ENCODE peak calls at places on chromosomes 2 and 18, in six cellular contexts. V is H9, Z is H1, M is neuronal stem cell, B is mesendoderm, C is mesenchymal stem cell. P is an unnamed sample.

GRCh38 chr2:172988728-172989127 is 86.9 kb upstream of the MAP3K20 start:
- DNase-seq in B (no peak), Z (no peak), V (no peak), C (no peak), M (no peak), P (no peak)

GRCh38 chr2:159961005-159961404 is 101.4 kb downstream of the PLA2R1 start:
- DNase-seq in M (no peak), V (no peak), B (peak; percentile 33), Z (no peak), C (no peak), P (no peak)

GRCh38 chr2:109318150-109318948 is 189.3 kb downstream of the SH3RF3 start:
- DNase-seq in V (no peak), B (no peak), M (peak; percentile 8), C (peak; percentile 98), Z (no peak), P (peak; percentile 98)

GRCh38 chr2:221671515-221671914 is 99.4 kb upstream of the EPHA4 start:
- DNase-seq in B (no peak), Z (no peak), V (no peak), C (no peak), M (no peak), P (peak; percentile 59)

GRCh38 chr18:39564716-39565115 is 1999.1 kb upstream of the CELF4 start:
- DNase-seq in B (no peak), V (no peak), Z (no peak), M (no peak), C (peak; percentile 51), P (no peak)

GRCh38 chr18:2825613-2826205 is 21.1 kb upstream of the EMILIN2 start:
- DNase-seq in M (no peak), V (no peak), C (no peak), B (no peak), Z (no peak), P (no peak)

GRCh38 chr2:9554841-9555337 is 741 bp downstream of the ADAM17 start:
- DNase-seq in V (no peak), Z (no peak), M (no peak), B (peak; percentile 79), C (peak; percentile 89), P (peak; percentile 88)

GRCh38 chr2:173397539-173397938 is 42.9 kb downstream of the CDCA7 start:
- DNase-seq in M (no peak), V (no peak), Z (no peak), B (peak; percentile 53), C (no peak), P (no peak)

GRCh38 chr2:47079515-47080412 is 75.3 kb downstream of the STPG4 start:
- DNase-seq in C (no peak), M (no peak), V (no peak), Z (no peak), B (no peak), P (no peak)

GRCh38 chr2:173196638-173197037 is 121.0 kb downstream of the MAP3K20 start:
- DNase-seq in Z (no peak), M (no peak), C (no peak), V (no peak), B (peak; percentile 61), P (no peak)

GRCh38 chr18:44682871-44683221 is 2.2 kb downstream of the SETBP1 start:
- DNase-seq in V (peak; percentile 68), M (peak; percentile 18), Z (peak; percentile 53), B (peak; percentile 94), C (peak; percentile 33), P (no peak)

GRCh38 chr2:109218087-109218791 is 89.2 kb downstream of the SH3RF3 start:
- DNase-seq in V (no peak), C (peak; percentile 55), Z (no peak), M (no peak), B (no peak), P (peak; percentile 75)

GRCh38 chr18:55509631-55510372 is 78.2 kb downstream of the TCF4 start:
- DNase-seq in Z (no peak), V (no peak), M (no peak), B (peak; percentile 63), C (peak; percentile 92), P (peak; percentile 95)

GRCh38 chr2:190864375-190864774 is 16.2 kb upstream of the GLS start:
- DNase-seq in V (no peak), M (no peak), B (no peak), Z (no peak), C (no peak), P (peak; percentile 66)

GRCh38 chr2:174972924-174973323 is 32.3 kb downstream of the CHN1 start:
- DNase-seq in B (no peak), Z (no peak), V (no peak), M (no peak), C (peak; percentile 54), P (peak; percentile 83)

GRCh38 chr2:120715941-120716340 is 19.7 kb upstream of the GLI2 start:
- DNase-seq in V (no peak), B (no peak), Z (no peak), M (no peak), C (no peak), P (no peak)

GRCh38 chr18:43279015-43279758 is 1.9 kb upstream of the SYT4 start:
- DNase-seq in B (peak; percentile 96), C (peak; percentile 57), V (peak; percentile 59), M (peak; percentile 66), Z (no peak), P (no peak)

GRCh38 chr2:86584164-86584913 is 21.1 kb upstream of the CHMP3 start:
- DNase-seq in V (no peak), M (no peak), B (no peak), Z (no peak), C (peak; percentile 79), P (no peak)

GRCh38 chr2:202841090-202841867 is 30.3 kb downstream of the ICA1L start:
- DNase-seq in Z (no peak), M (no peak), V (no peak), B (no peak), C (no peak), P (no peak)

GRCh38 chr2:45141883-45142866 is 132.9 kb upstream of the SIX2 start:
- DNase-seq in M (no peak), Z (no peak), V (no peak), B (no peak), C (no peak), P (no peak)
- H2BK15ac ChIP-seq in M (no peak overlapping the region), Z (no peak overlapping the region), V (no peak overlapping the region), B (no peak overlapping the region), C (no peak overlapping the region), P (no peak overlapping the region)

GRCh38 chr2:85550476-85550875 is 10.8 kb downstream of the GGCX start:
- DNase-seq in Z (no peak), B (no peak), C (no peak), M (no peak), V (no peak), P (no peak)

GRCh38 chr2:85549095-85549494 is 10.1 kb downstream of the MAT2A start:
- DNase-seq in M (no peak), V (no peak), Z (no peak), C (no peak), B (no peak), P (no peak)

GRCh38 chr2:85548608-85548900 is 9.6 kb downstream of the MAT2A start:
- DNase-seq in V (no peak), C (no peak), B (no peak), Z (no peak), M (no peak), P (no peak)

GRCh38 chr2:85547859-85548607 is 9.1 kb downstream of the MAT2A start:
- DNase-seq in Z (no peak), M (no peak), B (no peak), C (no peak), V (no peak), P (peak; percentile 34)

DNA sequence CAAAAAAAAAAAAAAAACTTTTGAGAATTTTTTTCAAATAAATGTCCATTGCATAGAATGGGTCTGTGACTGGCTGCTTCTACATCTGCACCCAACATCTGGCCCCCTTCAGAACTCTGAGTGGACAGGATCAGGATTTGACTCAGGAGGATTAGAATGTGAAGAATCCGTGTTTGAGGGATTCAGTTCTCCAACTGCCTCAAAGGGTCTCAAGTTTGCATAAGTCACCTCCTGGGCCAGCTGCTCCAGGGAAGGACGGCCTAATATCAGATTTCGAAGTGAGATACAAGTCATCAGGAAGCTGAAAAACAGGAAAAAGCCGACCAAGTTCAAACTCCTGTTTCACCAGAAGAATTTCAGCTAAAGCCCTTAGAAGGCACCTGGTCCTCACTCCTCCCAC is 10.9 kb downstream of the MAT2A start:
- DNase-seq in C (peak; percentile 80), Z (no peak), B (peak; percentile 70), V (no peak), M (no peak), P (peak; percentile 99)
- H3K23ac ChIP-seq in C (no peak overlapping the region), Z (no peak overlapping the region), B (no peak overlapping the region), V (no peak overlapping the region), M (no peak overlapping the region), P (peak overlapping the region; percentile 78)

GRCh38 chr2:22634167-22634566 is 750.8 kb upstream of the KLHL29 start:
- DNase-seq in B (no peak), C (no peak), M (no peak), V (no peak), Z (no peak), P (no peak)
- H2BK15ac ChIP-seq in B (no peak overlapping the region), C (no peak overlapping the region), M (no peak overlapping the region), V (no peak overlapping the region), Z (no peak overlapping the region), P (no peak overlapping the region)

GRCh38 chr2:128792476-128793054 is 473.9 kb upstream of the HS6ST1 start:
- DNase-seq in M (no peak), B (no peak), V (peak; percentile 11), C (no peak), Z (peak; percentile 16), P (no peak)
- H3K23ac ChIP-seq in M (no peak overlapping the region), B (peak overlapping the region; percentile 80), V (no peak overlapping the region), C (no peak overlapping the region), Z (no peak overlapping the region), P (no peak overlapping the region)

GRCh38 chr2:197972587-197972986 is 168.2 kb downstream of the PLCL1 start:
- DNase-seq in Z (no peak), C (no peak), V (no peak), M (no peak), B (no peak), P (no peak)
- H2BK15ac ChIP-seq in Z (no peak overlapping the region), C (no peak overlapping the region), V (no peak overlapping the region), M (no peak overlapping the region), B (no peak overlapping the region), P (no peak overlapping the region)

GRCh38 chr2:101512993-101513392 is 38.1 kb upstream of the RFX8 start:
- DNase-seq in V (no peak), B (no peak), M (no peak), Z (no peak), C (no peak), P (no peak)
- H3K23ac ChIP-seq in V (no peak overlapping the region), B (no peak overlapping the region), M (no peak overlapping the region), Z (no peak overlapping the region), C (no peak overlapping the region), P (no peak overlapping the region)